ENCODE peak calls at places on chromosome 12, in ten cellular contexts. One of them, this sample, is unnamed.

GRCh38 chr12:123058471-123058870 is 78.0 kb downstream of the ARL6IP4 start:
- DNase-seq in neural progenitor cell: no peak
- DNase-seq in CD4-positive, CD25-positive, alpha-beta regulatory T cell: no peak
- DNase-seq in CD8-positive, alpha-beta memory T cell: no peak
- DNase-seq in adrenal gland: no peak
- DNase-seq in H9: no peak
- DNase-seq in HL-60: no peak
- DNase-seq in naive thymus-derived CD4-positive, alpha-beta T cell: no peak
- DNase-seq in sigmoid colon: no peak
- DNase-seq in CD8-positive, alpha-beta T cell: no peak
- DNase-seq in this sample: no peak

GRCh38 chr12:94059394-94060368 is 88.7 kb upstream of the PLXNC1 start:
- DNase-seq in CD4-positive, CD25-positive, alpha-beta regulatory T cell: no peak
- DNase-seq in neural progenitor cell: no peak
- DNase-seq in naive thymus-derived CD4-positive, alpha-beta T cell: no peak
- DNase-seq in adrenal gland: no peak
- DNase-seq in H9: no peak
- DNase-seq in HL-60: no peak
- DNase-seq in sigmoid colon: no peak
- DNase-seq in CD8-positive, alpha-beta memory T cell: no peak
- DNase-seq in CD8-positive, alpha-beta T cell: no peak
- DNase-seq in this sample: no peak

GRCh38 chr12:22121224-22121623 is 75.2 kb downstream of the CMAS start:
- DNase-seq in HL-60: no peak
- DNase-seq in CD4-positive, CD25-positive, alpha-beta regulatory T cell: peak
- DNase-seq in CD8-positive, alpha-beta memory T cell: peak
- DNase-seq in CD8-positive, alpha-beta T cell: peak
- DNase-seq in H9: peak
- DNase-seq in sigmoid colon: peak
- DNase-seq in naive thymus-derived CD4-positive, alpha-beta T cell: no peak
- DNase-seq in adrenal gland: no peak
- DNase-seq in neural progenitor cell: peak
- DNase-seq in this sample: peak

GRCh38 chr12:12491634-12492033 is 71.0 kb downstream of the DUSP16 start:
- DNase-seq in HL-60: no peak
- DNase-seq in CD8-positive, alpha-beta memory T cell: no peak
- DNase-seq in adrenal gland: no peak
- DNase-seq in CD8-positive, alpha-beta T cell: no peak
- DNase-seq in neural progenitor cell: no peak
- DNase-seq in CD4-positive, CD25-positive, alpha-beta regulatory T cell: no peak
- DNase-seq in sigmoid colon: no peak
- DNase-seq in naive thymus-derived CD4-positive, alpha-beta T cell: no peak
- DNase-seq in H9: no peak
- DNase-seq in this sample: peak

GRCh38 chr12:48793696-48794095 is 4.8 kb upstream of the ADCY6 start:
- DNase-seq in naive thymus-derived CD4-positive, alpha-beta T cell: no peak
- DNase-seq in CD8-positive, alpha-beta T cell: no peak
- DNase-seq in adrenal gland: no peak
- DNase-seq in CD8-positive, alpha-beta memory T cell: no peak
- DNase-seq in CD4-positive, CD25-positive, alpha-beta regulatory T cell: no peak
- DNase-seq in HL-60: no peak
- DNase-seq in neural progenitor cell: no peak
- DNase-seq in H9: no peak
- DNase-seq in sigmoid colon: no peak
- DNase-seq in this sample: no peak

GRCh38 chr12:95884998-95885397 is 26.2 kb downstream of the SNRPF start:
- DNase-seq in CD4-positive, CD25-positive, alpha-beta regulatory T cell: no peak
- DNase-seq in HL-60: no peak
- DNase-seq in H9: no peak
- DNase-seq in sigmoid colon: no peak
- DNase-seq in adrenal gland: peak
- DNase-seq in naive thymus-derived CD4-positive, alpha-beta T cell: no peak
- DNase-seq in CD8-positive, alpha-beta T cell: no peak
- DNase-seq in neural progenitor cell: no peak
- DNase-seq in CD8-positive, alpha-beta memory T cell: no peak
- DNase-seq in this sample: no peak

GRCh38 chr12:54407183-54407905 is 11.7 kb downstream of the ITGA5 start:
- DNase-seq in HL-60: peak
- DNase-seq in H9: no peak
- DNase-seq in naive thymus-derived CD4-positive, alpha-beta T cell: no peak
- DNase-seq in adrenal gland: no peak
- DNase-seq in CD8-positive, alpha-beta T cell: no peak
- DNase-seq in neural progenitor cell: no peak
- DNase-seq in sigmoid colon: no peak
- DNase-seq in CD4-positive, CD25-positive, alpha-beta regulatory T cell: no peak
- DNase-seq in CD8-positive, alpha-beta memory T cell: no peak
- DNase-seq in this sample: no peak

GRCh38 chr12:46523863-46524770 is 151.5 kb upstream of the SLC38A2 start:
- DNase-seq in CD8-positive, alpha-beta T cell: peak
- DNase-seq in H9: no peak
- DNase-seq in HL-60: no peak
- DNase-seq in CD4-positive, CD25-positive, alpha-beta regulatory T cell: peak
- DNase-seq in naive thymus-derived CD4-positive, alpha-beta T cell: peak
- DNase-seq in CD8-positive, alpha-beta memory T cell: peak
- DNase-seq in sigmoid colon: no peak
- DNase-seq in neural progenitor cell: no peak
- DNase-seq in adrenal gland: peak
- DNase-seq in this sample: no peak

GRCh38 chr12:130143136-130143535 is 19.1 kb upstream of the FZD10 start:
- DNase-seq in adrenal gland: no peak
- DNase-seq in H9: no peak
- DNase-seq in naive thymus-derived CD4-positive, alpha-beta T cell: no peak
- DNase-seq in CD8-positive, alpha-beta T cell: no peak
- DNase-seq in HL-60: no peak
- DNase-seq in CD4-positive, CD25-positive, alpha-beta regulatory T cell: no peak
- DNase-seq in sigmoid colon: no peak
- DNase-seq in neural progenitor cell: no peak
- DNase-seq in CD8-positive, alpha-beta memory T cell: no peak
- DNase-seq in this sample: no peak

GRCh38 chr12:19044877-19045276 is 84.7 kb upstream of the PLEKHA5 start:
- DNase-seq in naive thymus-derived CD4-positive, alpha-beta T cell: no peak
- DNase-seq in sigmoid colon: no peak
- DNase-seq in CD8-positive, alpha-beta T cell: no peak
- DNase-seq in H9: no peak
- DNase-seq in CD4-positive, CD25-positive, alpha-beta regulatory T cell: no peak
- DNase-seq in HL-60: no peak
- DNase-seq in neural progenitor cell: no peak
- DNase-seq in CD8-positive, alpha-beta memory T cell: no peak
- DNase-seq in adrenal gland: no peak
- DNase-seq in this sample: no peak

GRCh38 chr12:4269279-4269991 is 4.1 kb upstream of the CCND2 start:
- DNase-seq in CD8-positive, alpha-beta T cell: peak
- DNase-seq in sigmoid colon: peak
- DNase-seq in HL-60: peak
- DNase-seq in adrenal gland: peak
- DNase-seq in H9: peak
- DNase-seq in CD8-positive, alpha-beta memory T cell: peak
- DNase-seq in CD4-positive, CD25-positive, alpha-beta regulatory T cell: peak
- DNase-seq in neural progenitor cell: peak
- DNase-seq in naive thymus-derived CD4-positive, alpha-beta T cell: peak
- DNase-seq in this sample: peak

GRCh38 chr12:66092559-66093269 is 37.8 kb downstream of the LLPH start:
- DNase-seq in CD8-positive, alpha-beta T cell: no peak
- DNase-seq in H9: no peak
- DNase-seq in HL-60: no peak
- DNase-seq in CD4-positive, CD25-positive, alpha-beta regulatory T cell: no peak
- DNase-seq in adrenal gland: peak
- DNase-seq in naive thymus-derived CD4-positive, alpha-beta T cell: no peak
- DNase-seq in neural progenitor cell: no peak
- DNase-seq in sigmoid colon: no peak
- DNase-seq in CD8-positive, alpha-beta memory T cell: no peak
- DNase-seq in this sample: no peak

GRCh38 chr12:84694111-84694510 is 218.5 kb downstream of the SLC6A15 start:
- DNase-seq in CD4-positive, CD25-positive, alpha-beta regulatory T cell: no peak
- DNase-seq in HL-60: no peak
- DNase-seq in CD8-positive, alpha-beta memory T cell: no peak
- DNase-seq in sigmoid colon: no peak
- DNase-seq in adrenal gland: no peak
- DNase-seq in neural progenitor cell: no peak
- DNase-seq in naive thymus-derived CD4-positive, alpha-beta T cell: no peak
- DNase-seq in CD8-positive, alpha-beta T cell: no peak
- DNase-seq in H9: no peak
- DNase-seq in this sample: no peak
- H3K27ac ChIP-seq in CD4-positive, CD25-positive, alpha-beta regulatory T cell: no peak
- H3K27ac ChIP-seq in HL-60: no peak
- H3K27ac ChIP-seq in CD8-positive, alpha-beta memory T cell: no peak
- H3K27ac ChIP-seq in sigmoid colon: no peak
- H3K27ac ChIP-seq in adrenal gland: no peak
- H3K27ac ChIP-seq in neural progenitor cell: no peak
- H3K27ac ChIP-seq in naive thymus-derived CD4-positive, alpha-beta T cell: no peak
- H3K27ac ChIP-seq in CD8-positive, alpha-beta T cell: no peak
- H3K27ac ChIP-seq in H9: no peak
- H3K27ac ChIP-seq in this sample: no peak

GRCh38 chr12:105233045-105233905 is 2.7 kb downstream of the APPL2 start:
- DNase-seq in neural progenitor cell: no peak
- DNase-seq in CD4-positive, CD25-positive, alpha-beta regulatory T cell: no peak
- DNase-seq in H9: no peak
- DNase-seq in CD8-positive, alpha-beta memory T cell: no peak
- DNase-seq in naive thymus-derived CD4-positive, alpha-beta T cell: no peak
- DNase-seq in HL-60: no peak
- DNase-seq in sigmoid colon: no peak
- DNase-seq in CD8-positive, alpha-beta T cell: no peak
- DNase-seq in adrenal gland: no peak
- DNase-seq in this sample: no peak
- H3K27ac ChIP-seq in neural progenitor cell: no peak
- H3K27ac ChIP-seq in CD4-positive, CD25-positive, alpha-beta regulatory T cell: no peak
- H3K27ac ChIP-seq in H9: no peak
- H3K27ac ChIP-seq in CD8-positive, alpha-beta memory T cell: no peak
- H3K27ac ChIP-seq in naive thymus-derived CD4-positive, alpha-beta T cell: no peak
- H3K27ac ChIP-seq in HL-60: no peak
- H3K27ac ChIP-seq in sigmoid colon: no peak
- H3K27ac ChIP-seq in CD8-positive, alpha-beta T cell: no peak
- H3K27ac ChIP-seq in adrenal gland: peak
- H3K27ac ChIP-seq in this sample: no peak

GRCh38 chr12:1593232-1594044 is 943 bp downstream of the FBXL14 start:
- DNase-seq in sigmoid colon: peak
- DNase-seq in naive thymus-derived CD4-positive, alpha-beta T cell: peak
- DNase-seq in CD4-positive, CD25-positive, alpha-beta regulatory T cell: peak
- DNase-seq in neural progenitor cell: peak
- DNase-seq in CD8-positive, alpha-beta memory T cell: peak
- DNase-seq in HL-60: no peak
- DNase-seq in CD8-positive, alpha-beta T cell: peak
- DNase-seq in H9: peak
- DNase-seq in adrenal gland: peak
- DNase-seq in this sample: peak
- H3K27ac ChIP-seq in sigmoid colon: peak
- H3K27ac ChIP-seq in naive thymus-derived CD4-positive, alpha-beta T cell: peak
- H3K27ac ChIP-seq in CD4-positive, CD25-positive, alpha-beta regulatory T cell: peak
- H3K27ac ChIP-seq in neural progenitor cell: peak
- H3K27ac ChIP-seq in CD8-positive, alpha-beta memory T cell: peak
- H3K27ac ChIP-seq in HL-60: peak
- H3K27ac ChIP-seq in CD8-positive, alpha-beta T cell: peak
- H3K27ac ChIP-seq in H9: no peak
- H3K27ac ChIP-seq in adrenal gland: peak
- H3K27ac ChIP-seq in this sample: no peak

DNA sequence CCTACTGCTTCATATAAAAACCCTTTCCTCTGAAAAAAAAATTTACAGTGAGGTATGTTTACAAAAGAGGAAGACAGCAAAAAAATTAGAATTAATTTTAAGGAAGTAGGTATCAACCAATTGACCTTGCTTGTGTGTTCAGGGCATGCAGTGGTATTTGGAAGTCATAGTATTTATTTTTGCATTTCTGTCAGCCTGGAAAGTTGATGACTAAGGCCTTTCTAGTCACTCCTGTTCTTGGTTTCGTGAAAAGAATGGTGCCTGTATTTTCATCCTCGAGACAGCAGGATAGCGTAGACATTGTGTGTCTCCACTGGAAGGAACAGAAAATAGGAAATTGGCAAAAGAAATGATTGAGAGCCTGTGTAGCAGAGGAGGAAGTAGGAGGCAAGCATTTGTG is 24.5 kb downstream of the SLC16A7 start:
- DNase-seq in naive thymus-derived CD4-positive, alpha-beta T cell: no peak
- DNase-seq in H9: no peak
- DNase-seq in sigmoid colon: no peak
- DNase-seq in neural progenitor cell: no peak
- DNase-seq in CD4-positive, CD25-positive, alpha-beta regulatory T cell: no peak
- DNase-seq in CD8-positive, alpha-beta T cell: no peak
- DNase-seq in CD8-positive, alpha-beta memory T cell: no peak
- DNase-seq in HL-60: no peak
- DNase-seq in adrenal gland: no peak
- DNase-seq in this sample: no peak
- H3K27ac ChIP-seq in naive thymus-derived CD4-positive, alpha-beta T cell: no peak
- H3K27ac ChIP-seq in H9: no peak
- H3K27ac ChIP-seq in sigmoid colon: no peak
- H3K27ac ChIP-seq in neural progenitor cell: no peak
- H3K27ac ChIP-seq in CD4-positive, CD25-positive, alpha-beta regulatory T cell: no peak
- H3K27ac ChIP-seq in CD8-positive, alpha-beta T cell: no peak
- H3K27ac ChIP-seq in CD8-positive, alpha-beta memory T cell: no peak
- H3K27ac ChIP-seq in HL-60: peak
- H3K27ac ChIP-seq in adrenal gland: peak
- H3K27ac ChIP-seq in this sample: no peak